ENCODE peak calls at places on chromosome 9, in five cellular contexts. B is fibroblast of mammary gland, G is A549, T is dorsolateral prefrontal cortex, F is tibial nerve. S is an unnamed sample.

GRCh38 chr9:19416143-19416542 is 7.3 kb downstream of the ACER2 start:
- DNase-seq in T (no peak), F (no peak), G (no peak), B (peak), S (no peak)

GRCh38 chr9:31119882-31120481 is 1264.5 kb upstream of the ACO1 start:
- DNase-seq in B (peak), T (no peak), G (peak), F (no peak), S (no peak)

GRCh38 chr9:17330097-17330496 is 195.3 kb downstream of the CNTLN start:
- DNase-seq in F (no peak), G (no peak), B (peak), T (no peak), S (no peak)

GRCh38 chr9:16869140-16869903 is 1.1 kb downstream of the BNC2 start:
- DNase-seq in F (peak), B (peak), T (no peak), G (no peak), S (no peak)

GRCh38 chr9:130461731-130462130 is 17.0 kb downstream of the ASS1 start:
- DNase-seq in B (no peak), G (no peak), F (no peak), T (no peak), S (no peak)

GRCh38 chr9:19595003-19595402 is 186.2 kb downstream of the ACER2 start:
- DNase-seq in B (no peak), F (no peak), G (no peak), T (no peak), S (no peak)

GRCh38 chr9:109064963-109065701 is 51.8 kb upstream of the CTNNAL1 start:
- DNase-seq in T (no peak), B (no peak), G (peak), F (no peak), S (no peak)

GRCh38 chr9:75914002-75914401 is 23.5 kb downstream of the PCSK5 start:
- DNase-seq in G (no peak), F (no peak), T (no peak), B (no peak), S (no peak)

GRCh38 chr9:103397868-103398600 is 402.9 kb downstream of the CYLC2 start:
- DNase-seq in G (peak), B (peak), F (no peak), T (no peak), S (no peak)

GRCh38 chr9:137240321-137240840 is 706 bp upstream of the TUBB4B start:
- DNase-seq in G (peak), T (peak), F (peak), B (peak), S (no peak)

GRCh38 chr9:104091708-104092107 is 2.4 kb upstream of the SMC2 start:
- DNase-seq in F (no peak), B (peak), T (no peak), G (peak), S (no peak)

GRCh38 chr9:13163287-13163686 is 116.2 kb downstream of the MPDZ start:
- DNase-seq in T (no peak), B (no peak), F (no peak), G (no peak), S (no peak)

DNA sequence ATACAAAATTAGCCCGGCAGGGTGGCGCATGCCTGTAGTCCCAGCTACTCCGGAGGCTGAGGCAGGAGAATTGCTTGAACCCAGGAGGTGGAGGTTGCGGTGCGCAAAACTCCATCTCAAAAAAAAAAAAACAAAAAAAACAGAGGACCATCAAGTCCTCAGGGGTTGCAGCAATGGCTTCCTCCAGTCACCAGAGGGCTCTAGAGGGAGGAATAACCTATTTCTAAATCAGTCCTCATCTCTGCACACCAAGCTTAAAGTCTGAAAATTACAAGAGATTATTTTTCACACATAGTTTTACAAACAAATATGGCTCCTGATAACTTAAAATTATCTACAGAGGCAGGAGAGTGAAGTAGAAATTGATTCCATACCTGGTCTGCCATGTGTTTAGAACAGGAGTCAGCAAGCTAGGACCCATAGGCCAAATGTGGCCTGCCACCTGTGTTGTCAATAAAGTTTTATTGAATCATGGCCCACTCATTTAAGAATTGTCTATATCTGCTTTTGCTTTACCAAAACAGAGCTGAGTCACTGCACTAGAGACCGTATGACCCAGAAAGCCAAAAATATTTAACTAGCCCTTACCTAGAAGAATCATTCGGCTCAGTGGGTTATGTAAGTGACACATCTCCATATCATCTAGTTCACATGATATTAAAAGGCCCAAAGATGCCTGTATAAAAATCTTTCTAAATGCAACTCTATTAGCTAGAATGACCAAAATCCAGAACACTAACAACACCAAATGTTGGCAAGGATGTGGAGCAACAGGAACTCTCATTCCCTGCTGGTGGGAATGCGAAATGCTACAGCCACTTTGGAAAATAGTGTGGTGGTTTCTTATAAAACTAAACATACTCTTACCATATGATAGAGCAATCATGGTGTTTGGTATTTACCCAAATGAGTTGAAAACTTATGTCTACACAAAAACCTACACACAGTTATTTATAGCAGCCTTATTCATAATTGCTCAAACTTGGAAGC is 207.7 kb downstream of the FRMD3 start:
- DNase-seq in G (no peak), T (no peak), F (no peak), B (no peak), S (no peak)
- TF ChIP-seq CTCF in G (no peak), T (no peak), F (no peak), B (peak), S (no peak)

GRCh38 chr9:124870723-124871122 is 8.8 kb downstream of the ARPC5L start:
- DNase-seq in F (no peak), G (no peak), T (no peak), B (no peak), S (no peak)

GRCh38 chr9:124871156-124871561 is 9.2 kb downstream of the ARPC5L start:
- DNase-seq in F (no peak), B (no peak), T (no peak), G (no peak), S (no peak)

GRCh38 chr9:124869986-124870560 is 8.1 kb downstream of the ARPC5L start:
- DNase-seq in B (peak), G (no peak), F (no peak), T (no peak), S (no peak)

GRCh38 chr9:124869466-124869985 is 7.6 kb downstream of the ARPC5L start:
- DNase-seq in B (no peak), G (no peak), F (no peak), T (no peak), S (no peak)

DNA sequence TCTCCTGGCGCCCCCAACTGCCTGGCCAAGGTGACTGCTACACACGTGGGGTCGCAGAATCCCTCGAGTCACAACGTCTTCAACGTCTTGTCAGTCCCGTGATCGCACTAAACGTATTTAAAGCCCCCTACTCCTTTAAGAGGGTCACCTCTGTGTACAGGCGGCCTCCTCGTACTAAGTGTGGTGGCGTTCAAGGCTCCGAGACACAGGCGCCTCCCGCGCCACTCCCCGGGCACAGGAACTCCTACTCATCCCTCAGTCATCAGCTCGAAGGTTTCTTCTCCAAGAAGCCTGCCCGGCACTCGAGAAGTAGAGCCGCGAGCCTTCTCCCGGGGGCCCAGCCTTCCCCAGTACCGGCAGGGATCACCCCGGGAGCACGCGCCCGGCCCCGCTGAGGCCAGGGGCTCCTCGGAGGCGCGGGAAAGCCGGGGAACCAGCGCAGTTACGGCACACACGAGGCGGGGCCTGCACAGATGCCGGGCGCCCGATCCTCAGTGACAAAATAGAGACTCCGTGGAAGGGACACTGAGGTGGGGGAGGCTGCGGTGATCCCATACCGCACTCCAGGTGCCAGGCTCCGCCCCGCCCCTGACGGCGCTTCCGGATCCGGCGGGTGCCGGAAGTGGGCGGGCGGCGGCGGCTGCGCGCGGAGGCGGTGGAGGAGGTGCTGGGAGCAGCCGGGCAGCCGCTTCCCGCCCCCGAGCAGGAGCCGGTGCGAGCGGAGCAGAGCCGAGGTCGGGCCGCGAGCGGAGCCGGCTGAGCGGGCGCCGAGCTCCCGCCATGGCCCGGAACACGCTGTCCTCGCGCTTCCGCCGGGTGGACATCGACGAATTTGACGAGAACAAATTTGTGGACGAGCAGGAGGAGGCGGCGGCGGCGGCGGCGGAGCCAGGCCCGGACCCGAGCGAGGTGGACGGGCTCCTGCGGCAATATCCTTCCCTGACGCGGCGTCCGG is 6.9 kb downstream of the ARPC5L start:
- DNase-seq in G (peak), F (peak), B (peak), T (peak), S (peak)
- TF ChIP-seq CTCF in G (peak), F (no peak), B (peak), T (no peak), S (peak)

DNA sequence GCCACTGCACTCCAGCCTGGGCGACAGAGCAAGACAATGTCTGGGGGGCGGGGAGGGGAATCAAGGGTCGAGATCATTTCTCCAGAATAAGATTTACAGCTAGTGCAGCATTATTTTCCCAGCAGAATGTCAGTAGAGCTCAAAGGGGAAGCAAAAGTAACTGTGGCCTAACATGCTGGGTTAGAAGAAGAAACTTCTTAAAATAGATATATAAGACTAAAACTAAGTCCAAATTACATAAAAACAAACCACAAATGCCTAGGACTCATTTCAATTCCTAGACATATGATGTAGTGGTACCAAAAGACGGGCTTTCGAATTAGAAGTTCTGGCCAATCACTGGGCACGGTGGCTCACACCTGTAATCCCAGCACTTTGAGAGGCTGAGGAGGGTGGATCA is 20.8 kb upstream of the MELK start:
- DNase-seq in F (no peak), T (no peak), G (no peak), B (no peak), S (no peak)
- TF ChIP-seq CTCF in F (no peak), T (no peak), G (no peak), B (no peak), S (no peak)

GRCh38 chr9:74570879-74571512 is 73.9 kb downstream of the RORB start:
- DNase-seq in G (peak), T (no peak), F (peak), B (peak), S (peak)
- TF ChIP-seq CTCF in G (peak), T (peak), F (peak), B (peak), S (peak)

DNA sequence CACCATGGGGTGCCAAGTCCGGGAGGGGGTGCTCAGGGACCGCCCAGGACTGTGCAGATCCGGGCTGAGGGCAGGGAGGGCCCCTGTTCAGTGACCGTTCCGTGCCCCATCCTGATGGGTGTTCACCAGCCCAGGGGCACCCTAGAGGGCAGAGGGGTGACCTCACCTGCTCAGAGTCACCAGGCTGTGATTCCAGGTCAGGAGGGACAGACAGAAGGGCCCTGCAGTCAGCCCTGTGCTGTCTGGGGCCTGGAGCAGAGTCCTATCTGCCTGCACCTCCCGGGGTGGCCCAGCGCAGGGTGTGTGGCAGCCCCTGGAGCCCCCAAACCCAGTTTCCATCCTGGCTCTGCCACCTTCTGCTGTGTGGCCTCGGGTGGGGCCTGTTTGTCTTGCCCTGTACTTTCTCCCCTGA is 241.9 kb downstream of the PBX3 start:
- DNase-seq in T (peak), F (no peak), B (no peak), G (no peak), S (no peak)
- TF ChIP-seq CTCF in T (no peak), F (no peak), B (no peak), G (no peak), S (no peak)

GRCh38 chr9:135087489-135087791 is at the start of gene OLFM1:
- DNase-seq in F (peak), B (peak), G (peak), T (peak), S (no peak)
- TF ChIP-seq CTCF in F (peak), B (peak), G (peak), T (peak), S (peak)

DNA sequence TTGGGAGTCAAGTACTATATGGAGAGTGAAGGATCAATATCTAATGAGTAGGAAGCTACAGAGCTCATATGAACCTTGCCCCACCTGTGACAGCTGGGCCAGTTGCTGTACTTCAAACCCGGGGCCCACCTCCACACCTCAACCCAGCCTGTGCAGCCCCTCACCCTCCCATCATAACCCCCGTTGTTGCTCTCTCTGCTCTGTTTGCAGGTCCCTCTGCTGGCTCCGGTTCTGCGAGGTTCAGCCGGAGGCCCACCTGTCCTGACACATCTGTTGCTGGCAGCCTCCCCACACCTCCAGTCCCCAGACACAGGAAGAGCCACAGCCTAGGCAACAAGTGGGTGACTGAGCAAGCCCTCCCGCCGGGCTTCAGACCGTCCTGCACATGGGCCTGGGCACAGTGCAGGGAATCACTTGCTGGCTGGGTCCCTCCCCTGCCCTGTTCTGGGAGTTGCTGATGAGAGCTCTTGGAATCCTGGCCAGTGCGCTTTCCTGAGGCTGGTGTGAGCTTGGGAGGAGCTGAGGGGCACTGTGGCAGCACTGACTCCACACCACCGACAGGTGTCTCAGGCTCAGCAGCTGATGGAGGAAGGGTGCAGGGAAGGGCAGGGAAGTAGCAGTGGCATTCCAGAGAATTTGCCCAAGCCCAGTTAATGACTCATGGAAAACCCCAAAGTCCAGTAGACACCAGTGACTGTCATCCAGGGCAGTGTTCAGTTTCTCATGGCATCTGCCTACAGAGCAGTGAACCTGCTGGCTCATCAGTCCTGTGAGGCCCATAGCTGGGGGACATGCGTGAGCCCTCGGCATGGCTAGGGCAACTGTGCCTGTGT is 69.5 kb upstream of the GARNL3 start:
- DNase-seq in F (no peak), G (peak), B (no peak), T (no peak), S (no peak)
- TF ChIP-seq CTCF in F (no peak), G (peak), B (no peak), T (no peak), S (no peak)

S was measured in D721Med.